ENCODE peak calls at places on chromosomes 7 and 10, in five cellular contexts. O, E, Z, B and T are unnamed samples.

GRCh38 chr7:33157781-33158180 is 28.4 kb downstream of the BBS9 start:
- DNase-seq in Z (no peak), B (peak), E (no peak), O (peak), T (no peak)

GRCh38 chr7:47601119-47601880 is 19.4 kb upstream of the TNS3 start:
- DNase-seq in Z (no peak), O (peak), B (peak), E (no peak), T (no peak)

GRCh38 chr7:16921644-16922257 is 40.0 kb upstream of the AGR3 start:
- DNase-seq in E (no peak), O (no peak), Z (no peak), B (no peak), T (peak)

GRCh38 chr10:88968316-88968882 is 15.8 kb upstream of the ACTA2 start:
- DNase-seq in O (no peak), B (no peak), E (no peak), Z (no peak), T (no peak)

GRCh38 chr7:17584822-17585221 is 286.4 kb downstream of the AHR start:
- DNase-seq in E (no peak), O (no peak), B (peak), Z (no peak), T (no peak)

GRCh38 chr10:3265081-3265480 is 92.5 kb upstream of the PITRM1 start:
- DNase-seq in B (no peak), E (no peak), Z (no peak), O (no peak), T (no peak)

GRCh38 chr10:84269773-84270172 is 24.9 kb downstream of the RGR start:
- DNase-seq in E (no peak), B (peak), Z (no peak), O (peak), T (no peak)

GRCh38 chr7:101631224-101631714 is 2.2 kb upstream of the MYL10 start:
- DNase-seq in Z (no peak), E (no peak), B (no peak), O (no peak), T (no peak)

GRCh38 chr10:121611431-121612159 is 13.4 kb upstream of the FGFR2 start:
- DNase-seq in O (no peak), Z (no peak), E (no peak), B (no peak), T (peak)

GRCh38 chr7:10685040-10685439 is 288.6 kb upstream of the PHF14 start:
- DNase-seq in Z (no peak), O (no peak), E (no peak), B (no peak), T (no peak)

GRCh38 chr7:41145656-41146055 is 557.2 kb downstream of the INHBA start:
- DNase-seq in O (no peak), Z (no peak), E (no peak), B (peak), T (no peak)

GRCh38 chr10:26481914-26482550 is 43.9 kb downstream of the APBB1IP start:
- DNase-seq in B (no peak), Z (no peak), O (no peak), E (no peak), T (no peak)

GRCh38 chr10:45000764-45001381 is at the start of gene ZNF22:
- DNase-seq in Z (peak), O (peak), B (peak), E (peak), T (peak)

GRCh38 chr10:103954543-103954942 is 12.4 kb upstream of the SLK start:
- DNase-seq in O (no peak), Z (no peak), B (no peak), E (no peak), T (no peak)

GRCh38 chr10:72095195-72095594 is 6.8 kb upstream of the SPOCK2 start:
- DNase-seq in B (no peak), Z (no peak), O (no peak), E (no peak), T (no peak)

GRCh38 chr7:41994746-41995110 is 242.3 kb downstream of the GLI3 start:
- DNase-seq in E (no peak), O (peak), Z (no peak), B (no peak), T (no peak)

GRCh38 chr10:24685958-24686540 is 37.6 kb downstream of the ARHGAP21 start:
- DNase-seq in Z (no peak), O (peak), B (peak), E (no peak), T (no peak)

GRCh38 chr7:76354516-76354915 is 4.3 kb downstream of the YWHAG start:
- DNase-seq in O (no peak), E (no peak), B (no peak), Z (no peak), T (no peak)

GRCh38 chr7:12949060-12950045 is 261.9 kb downstream of the ARL4A start:
- DNase-seq in B (peak), O (no peak), E (no peak), Z (no peak), T (no peak)

GRCh38 chr7:151783958-151784575 is 92.8 kb downstream of the PRKAG2 start:
- DNase-seq in E (no peak), Z (no peak), O (no peak), B (no peak), T (no peak)

GRCh38 chr7:152974577-152974976 is 215.0 kb downstream of the ACTR3B start:
- DNase-seq in B (no peak), Z (no peak), E (no peak), O (no peak), T (no peak)

GRCh38 chr10:86389441-86390193 is 23.0 kb upstream of the GRID1 start:
- DNase-seq in Z (no peak), E (no peak), O (no peak), B (no peak), T (peak)

GRCh38 chr10:108685863-108686531 is 1237.3 kb downstream of the XPNPEP1 start:
- DNase-seq in E (no peak), O (no peak), Z (no peak), B (no peak), T (no peak)

GRCh38 chr7:29555061-29555460 is 8.6 kb upstream of the PRR15 start:
- DNase-seq in E (no peak), Z (no peak), B (no peak), O (no peak), T (no peak)

GRCh38 chr7:129903935-129904334 is 48.8 kb downstream of the UBE2H start:
- DNase-seq in E (no peak), O (no peak), Z (no peak), B (no peak), T (no peak)

GRCh38 chr7:98653601-98654310 is 36.7 kb downstream of the NPTX2 start:
- DNase-seq in E (no peak), Z (no peak), B (no peak), O (no peak), T (no peak)

GRCh38 chr7:20474244-20474643 is 141.2 kb upstream of the ABCB5 start:
- DNase-seq in O (no peak), E (no peak), Z (no peak), B (no peak), T (no peak)

GRCh38 chr10:112658465-112658864 is 211.4 kb downstream of the VTI1A start:
- DNase-seq in B (no peak), E (no peak), Z (no peak), O (no peak), T (no peak)

GRCh38 chr10:112952282-112952991 is 2.4 kb downstream of the TCF7L2 start:
- DNase-seq in Z (no peak), B (no peak), O (no peak), E (no peak), T (peak)

GRCh38 chr7:155483868-155484325 is 26.0 kb downstream of the EN2 start:
- DNase-seq in Z (no peak), E (no peak), B (no peak), O (no peak), T (peak)

GRCh38 chr7:105444342-105444938 is 55.7 kb upstream of the SRPK2 start:
- DNase-seq in O (no peak), E (no peak), B (no peak), Z (no peak), T (no peak)

GRCh38 chr10:66642217-66642616 is 283.6 kb upstream of the LRRTM3 start:
- DNase-seq in E (no peak), Z (no peak), B (no peak), O (no peak), T (no peak)

GRCh38 chr10:6229290-6229689 is 26.6 kb downstream of the PFKFB3 start:
- DNase-seq in B (no peak), E (no peak), Z (no peak), O (no peak), T (no peak)

GRCh38 chr7:4182605-4183300 is 499.3 kb upstream of the FOXK1 start:
- DNase-seq in Z (peak), B (no peak), O (no peak), E (no peak), T (no peak)

GRCh38 chr7:23273141-23273599 is 26.0 kb upstream of the MALSU1 start:
- DNase-seq in E (peak), B (peak), O (peak), Z (peak), T (peak)

GRCh38 chr10:71767420-71768035 is 5.8 kb downstream of the VSIR start:
- DNase-seq in E (no peak), O (no peak), Z (peak), B (peak), T (no peak)

GRCh38 chr7:98754041-98754479 is 115.8 kb downstream of the TMEM130 start:
- DNase-seq in Z (no peak), E (peak), O (no peak), B (no peak), T (no peak)

GRCh38 chr10:63657812-63658211 is 136.6 kb downstream of the REEP3 start:
- DNase-seq in Z (no peak), O (no peak), E (no peak), B (no peak), T (no peak)